ENCODE peak calls at places on chromosomes 5 and 9, in eight cellular contexts. P is tibial nerve, L is stomach, T is A549, C is sigmoid colon, Y is transverse colon, Z is K562, B is HepG2. D is an unnamed sample.
A peak's percentile ranks its signal among the peaks of the same experiment; 100 is the strongest.

GRCh38 chr9:8140557-8140956 is 341.0 kb upstream of the DMAC1 start:
- DNase-seq in C (no peak), P (no peak), B (no peak), L (no peak), Y (no peak), T (no peak), Z (no peak), D (no peak)

GRCh38 chr9:5643005-5643624 is 14.2 kb downstream of the RIC1 start:
- DNase-seq in Y (no peak), B (no peak), P (no peak), C (no peak), T (no peak), Z (no peak), L (no peak), D (no peak)

GRCh38 chr5:63194126-63194525 is 615.5 kb downstream of the LRRC70 start:
- DNase-seq in T (no peak), Z (no peak), P (no peak), L (no peak), C (no peak), B (no peak), Y (no peak), D (no peak)

GRCh38 chr5:148687427-148687826 is 33.1 kb upstream of the HTR4 start:
- DNase-seq in T (no peak), C (no peak), Z (peak; percentile 77), L (no peak), B (peak; percentile 57), Y (no peak), P (no peak), D (no peak)

GRCh38 chr9:1458503-1458902 is 408.3 kb downstream of the DMRT2 start:
- DNase-seq in Z (no peak), Y (no peak), C (no peak), T (no peak), B (no peak), L (no peak), P (no peak), D (no peak)

GRCh38 chr9:133706651-133707050 is 31.5 kb downstream of the SARDH start:
- DNase-seq in C (peak; percentile 36), P (no peak), L (no peak), Z (no peak), B (no peak), Y (no peak), T (no peak), D (no peak)

GRCh38 chr9:93134018-93134739 is at the start of gene NINJ1:
- DNase-seq in C (peak; percentile 88), B (peak; percentile 40), T (peak; percentile 90), L (peak; percentile 79), Y (peak; percentile 79), P (peak; percentile 46), Z (peak; percentile 93), D (peak; percentile 73)

GRCh38 chr5:172350212-172351181 is 66.9 kb upstream of the UBTD2 start:
- DNase-seq in L (no peak), Y (no peak), C (no peak), P (no peak), B (no peak), Z (no peak), T (no peak), D (no peak)

GRCh38 chr5:8905021-8905420 is 640.9 kb downstream of the SEMA5A start:
- DNase-seq in P (no peak), B (no peak), T (no peak), Y (peak; percentile 23), Z (no peak), L (no peak), C (no peak), D (no peak)

GRCh38 chr5:138752951-138753793 is at the start of gene CTNNA1:
- DNase-seq in Z (peak; percentile 93), P (peak; percentile 66), T (peak; percentile 84), L (peak; percentile 82), Y (peak; percentile 86), B (peak; percentile 62), C (peak; percentile 89), D (peak; percentile 88)

GRCh38 chr5:120017523-120017922 is 388.2 kb downstream of the FAM170A start:
- DNase-seq in Z (no peak), B (no peak), C (no peak), P (no peak), Y (no peak), T (no peak), L (no peak), D (no peak)

GRCh38 chr9:79482078-79482477 is 89.7 kb upstream of the TLE4 start:
- DNase-seq in C (no peak), P (no peak), Y (no peak), L (no peak), T (no peak), B (no peak), Z (no peak), D (no peak)

GRCh38 chr9:114086009-114086408 is 7.9 kb upstream of the AMBP start:
- DNase-seq in C (peak; percentile 44), L (no peak), B (no peak), T (no peak), P (no peak), Y (no peak), Z (no peak), D (no peak)

GRCh38 chr9:114085404-114085803 is 7.3 kb upstream of the AMBP start:
- DNase-seq in Y (no peak), C (peak; percentile 48), B (no peak), Z (no peak), L (no peak), P (no peak), T (no peak), D (no peak)

GRCh38 chr9:114087721-114088120 is 9.6 kb upstream of the AMBP start:
- DNase-seq in B (no peak), C (peak; percentile 30), P (no peak), L (no peak), Z (no peak), T (no peak), Y (no peak), D (no peak)

GRCh38 chr9:114088571-114089170 is 10.4 kb downstream of the KIF12 start:
- DNase-seq in L (no peak), B (no peak), C (peak; percentile 32), Y (no peak), T (no peak), Z (no peak), P (no peak), D (no peak)

GRCh38 chr9:114086607-114087006 is 8.5 kb upstream of the AMBP start:
- DNase-seq in P (no peak), Y (no peak), L (no peak), B (no peak), C (peak; percentile 34), Z (no peak), T (no peak), D (no peak)
- TF ChIP-seq EP300 in P (no peak), Y (no peak), L (no peak), B (no peak), C (no peak), Z (no peak), T (no peak), D (no peak)

GRCh38 chr9:124871156-124871561 is 9.2 kb downstream of the ARPC5L start:
- DNase-seq in Z (no peak), T (no peak), P (no peak), Y (no peak), C (no peak), B (no peak), L (no peak), D (no peak)

GRCh38 chr9:124868511-124869465 is 6.9 kb downstream of the ARPC5L start:
- DNase-seq in L (peak; percentile 90), T (peak; percentile 95), P (peak; percentile 68), C (peak; percentile 92), B (peak; percentile 71), Z (peak; percentile 91), Y (peak; percentile 91), D (peak; percentile 91)

GRCh38 chr9:124869466-124869985 is 7.6 kb downstream of the ARPC5L start:
- DNase-seq in C (no peak), B (no peak), Y (peak; percentile 49), L (peak; percentile 43), Z (peak; percentile 67), T (no peak), P (no peak), D (peak; percentile 45)

GRCh38 chr9:124870723-124871122 is 8.8 kb downstream of the ARPC5L start:
- DNase-seq in C (no peak), Y (no peak), P (no peak), L (no peak), Z (no peak), B (no peak), T (no peak), D (no peak)

DNA sequence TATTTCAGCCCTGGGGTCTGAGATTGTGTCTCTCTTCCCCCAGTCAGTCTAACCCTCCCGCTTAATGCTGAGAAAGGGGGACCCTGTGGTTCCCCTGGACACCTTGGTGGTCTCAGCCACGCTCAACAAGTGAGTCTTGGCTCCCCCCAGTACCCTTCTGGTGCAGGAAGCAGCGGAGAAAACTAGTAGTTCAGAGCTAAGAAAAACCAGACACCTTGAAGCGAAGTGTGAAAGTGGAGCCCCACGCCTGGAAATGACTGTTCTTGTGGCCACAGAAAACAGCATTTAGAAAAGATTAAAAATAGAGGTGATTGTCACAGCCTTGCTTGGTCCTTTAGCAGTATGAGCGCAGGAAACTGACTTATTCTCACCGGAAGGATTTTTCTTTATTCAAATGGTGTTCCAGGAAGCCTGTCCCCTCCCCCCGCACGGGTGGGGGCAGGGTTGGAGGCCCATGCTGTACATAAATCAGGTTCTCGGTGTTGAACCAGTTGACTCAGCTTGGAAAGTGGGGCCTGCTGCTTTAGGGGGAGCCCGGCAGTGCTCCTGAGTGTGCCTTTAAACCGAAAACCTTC is 8.1 kb downstream of the ARPC5L start:
- DNase-seq in Z (no peak), Y (peak; percentile 77), P (no peak), L (peak; percentile 60), B (peak; percentile 49), C (no peak), T (no peak), D (no peak)
- TF ChIP-seq POLR2A in Z (peak; percentile 31), Y (no peak), P (no peak), L (no peak), B (no peak), C (no peak), T (no peak), D (no peak)

DNA sequence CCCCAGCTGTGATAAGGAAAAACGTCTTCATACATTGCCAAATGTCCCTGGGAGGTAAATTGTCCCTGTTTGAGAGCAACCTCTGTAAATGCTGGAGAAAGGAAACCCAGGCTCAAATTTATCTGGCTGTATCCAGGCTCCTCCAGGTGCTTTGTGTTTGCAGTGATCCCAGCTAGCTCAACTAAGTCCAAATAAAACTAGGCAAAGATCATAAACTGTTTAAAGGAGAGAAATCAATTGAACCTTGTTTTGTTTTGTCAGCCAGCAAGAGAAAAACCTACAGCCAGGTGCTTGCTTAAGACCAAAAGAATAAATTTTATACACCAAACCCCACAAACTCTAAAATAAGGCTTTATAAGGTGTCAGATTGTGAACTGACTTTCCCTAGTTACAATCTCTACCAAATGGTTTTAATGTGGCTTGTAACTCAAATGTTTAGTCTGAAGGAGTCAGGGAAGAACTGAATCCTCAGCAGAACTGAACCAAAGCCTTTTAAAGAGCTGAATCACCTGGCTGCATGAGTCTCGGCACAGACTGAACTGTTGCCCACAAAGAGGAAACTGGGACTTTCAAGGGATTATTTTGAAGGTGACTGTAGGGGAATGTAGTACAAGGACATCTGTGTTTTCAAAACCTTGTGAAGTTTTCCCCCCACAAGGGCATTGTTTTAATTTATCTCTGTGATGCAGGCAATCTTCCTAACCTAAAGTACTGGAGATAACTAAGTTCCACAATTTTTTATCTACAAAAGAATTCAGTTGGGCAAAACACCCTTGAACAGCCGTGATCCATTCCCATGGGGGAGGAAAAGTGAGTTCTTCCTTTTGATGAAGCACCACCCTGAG is 201.7 kb upstream of the TARS1 start:
- DNase-seq in T (no peak), Z (no peak), L (no peak), B (no peak), Y (no peak), C (no peak), P (no peak), D (no peak)
- TF ChIP-seq EP300 in T (no peak), Z (no peak), L (no peak), B (no peak), Y (no peak), C (no peak), P (no peak), D (no peak)

GRCh38 chr9:136799854-136800657 is 3.9 kb downstream of the CCDC183 start:
- DNase-seq in B (peak; percentile 85), Z (peak; percentile 97), L (peak; percentile 96), C (peak; percentile 86), T (peak; percentile 76), Y (peak; percentile 97), P (peak; percentile 32), D (peak; percentile 88)
- TF ChIP-seq POLR2A in B (no peak), Z (no peak), L (no peak), C (no peak), T (peak; percentile 47), Y (peak; percentile 72), P (no peak), D (no peak)